ENCODE peak calls at places on chromosomes 13 and 19, in five cellular contexts. H, N, E, F and G are unnamed samples.

GRCh38 chr13:73274147-73274546 is 215.3 kb downstream of the KLF5 start:
- DNase-seq in H (no peak), N (no peak), E (no peak), F (no peak), G (no peak)

GRCh38 chr13:81800433-81800832 is 1459.5 kb upstream of the SPRY2 start:
- DNase-seq in H (no peak), N (no peak), E (no peak), F (no peak), G (no peak)

GRCh38 chr19:56252699-56253422 is 19.7 kb upstream of the EDDM13 start:
- DNase-seq in H (peak), N (peak), E (peak), F (peak), G (peak)

GRCh38 chr13:38045278-38046048 is 175.9 kb upstream of the TRPC4 start:
- DNase-seq in H (peak), N (no peak), E (peak), F (peak), G (no peak)

GRCh38 chr13:30486230-30487074 is 20.7 kb upstream of the HMGB1 start:
- DNase-seq in H (no peak), N (no peak), E (no peak), F (peak), G (peak)

GRCh38 chr19:45391346-45391745 is 13.5 kb downstream of the PPP1R13L start:
- DNase-seq in H (no peak), N (no peak), E (no peak), F (no peak), G (no peak)

GRCh38 chr13:75558130-75558840 is 8.7 kb downstream of the UCHL3 start:
- DNase-seq in H (no peak), N (no peak), E (no peak), F (no peak), G (no peak)

GRCh38 chr13:113495494-113496251 is 5.2 kb upstream of the DCUN1D2 start:
- DNase-seq in H (peak), N (no peak), E (no peak), F (no peak), G (no peak)

GRCh38 chr13:44932850-44933251 is 56.4 kb downstream of the NUFIP1 start:
- DNase-seq in H (no peak), N (no peak), E (peak), F (peak), G (no peak)

GRCh38 chr13:44141213-44141724 is 232.4 kb upstream of the SERP2 start:
- DNase-seq in H (peak), N (no peak), E (no peak), F (peak), G (no peak)

GRCh38 chr13:73981595-73981994 is 152.6 kb downstream of the KLF12 start:
- DNase-seq in H (no peak), N (no peak), E (no peak), F (no peak), G (no peak)

GRCh38 chr13:110676511-110677204 is 29.3 kb downstream of the CARS2 start:
- DNase-seq in H (no peak), N (no peak), E (no peak), F (no peak), G (no peak)

GRCh38 chr19:46162731-46163130 is 14.7 kb downstream of the IGFL2 start:
- DNase-seq in H (no peak), N (no peak), E (no peak), F (no peak), G (no peak)

GRCh38 chr13:79987761-79988160 is 353.2 kb downstream of the SPRY2 start:
- DNase-seq in H (no peak), N (no peak), E (no peak), F (no peak), G (no peak)

GRCh38 chr13:40386586-40386985 is 279.9 kb downstream of the FOXO1 start:
- DNase-seq in H (no peak), N (no peak), E (no peak), F (no peak), G (no peak)

GRCh38 chr13:73142091-73142490 is 83.3 kb downstream of the KLF5 start:
- DNase-seq in H (peak), N (no peak), E (no peak), F (no peak), G (no peak)

GRCh38 chr19:44684892-44685847 is 13.8 kb upstream of the CEACAM16 start:
- DNase-seq in H (no peak), N (peak), E (peak), F (peak), G (no peak)

GRCh38 chr19:32061304-32061703 is 284.1 kb upstream of the ZNF507 start:
- DNase-seq in H (no peak), N (no peak), E (no peak), F (peak), G (no peak)

GRCh38 chr19:1116726-1117581 is 13.2 kb downstream of the GPX4 start:
- DNase-seq in H (no peak), N (no peak), E (no peak), F (no peak), G (no peak)

GRCh38 chr13:49690133-49690989 is 925 bp downstream of the EBPL start:
- DNase-seq in H (no peak), N (peak), E (peak), F (no peak), G (no peak)

GRCh38 chr13:73465629-73465974 is 406.8 kb downstream of the KLF5 start:
- DNase-seq in H (no peak), N (no peak), E (peak), F (peak), G (no peak)

GRCh38 chr19:4684312-4685095 is 14.4 kb upstream of the MYDGF start:
- DNase-seq in H (no peak), N (no peak), E (no peak), F (no peak), G (no peak)

GRCh38 chr13:52406629-52407028 is 657 bp upstream of the THSD1 start:
- DNase-seq in H (no peak), N (no peak), E (no peak), F (no peak), G (no peak)

GRCh38 chr19:53511933-53512374 is 26.0 kb upstream of the ZNF331 start:
- DNase-seq in H (peak), N (peak), E (peak), F (peak), G (peak)

GRCh38 chr13:23372264-23372905 is 61.1 kb downstream of the SACS start:
- DNase-seq in H (no peak), N (no peak), E (peak), F (no peak), G (no peak)

GRCh38 chr13:84570831-84571230 is 688.6 kb upstream of the SLITRK1 start:
- DNase-seq in H (no peak), N (peak), E (no peak), F (no peak), G (no peak)

GRCh38 chr19:46924874-46925547 is 64.2 kb downstream of the ARHGAP35 start:
- DNase-seq in H (no peak), N (no peak), E (no peak), F (peak), G (no peak)

GRCh38 chr13:28492527-28493367 is 2.2 kb downstream of the FLT1 start:
- DNase-seq in H (peak), N (no peak), E (no peak), F (no peak), G (no peak)

GRCh38 chr19:13619203-13619632 is 112.9 kb upstream of the CACNA1A start:
- DNase-seq in H (no peak), N (no peak), E (peak), F (no peak), G (no peak)

GRCh38 chr19:3710265-3710812 is 2.2 kb downstream of the TJP3 start:
- DNase-seq in H (peak), N (no peak), E (peak), F (peak), G (no peak)

GRCh38 chr13:41995946-41996345 is 35.0 kb upstream of the VWA8 start:
- DNase-seq in H (no peak), N (no peak), E (peak), F (no peak), G (no peak)

GRCh38 chr19:16435238-16435911 is 36.4 kb downstream of the EPS15L1 start:
- DNase-seq in H (peak), N (peak), E (peak), F (no peak), G (no peak)

GRCh38 chr13:34412817-34413365 is 529.2 kb upstream of the NBEA start:
- DNase-seq in H (no peak), N (no peak), E (peak), F (no peak), G (no peak)

DNA sequence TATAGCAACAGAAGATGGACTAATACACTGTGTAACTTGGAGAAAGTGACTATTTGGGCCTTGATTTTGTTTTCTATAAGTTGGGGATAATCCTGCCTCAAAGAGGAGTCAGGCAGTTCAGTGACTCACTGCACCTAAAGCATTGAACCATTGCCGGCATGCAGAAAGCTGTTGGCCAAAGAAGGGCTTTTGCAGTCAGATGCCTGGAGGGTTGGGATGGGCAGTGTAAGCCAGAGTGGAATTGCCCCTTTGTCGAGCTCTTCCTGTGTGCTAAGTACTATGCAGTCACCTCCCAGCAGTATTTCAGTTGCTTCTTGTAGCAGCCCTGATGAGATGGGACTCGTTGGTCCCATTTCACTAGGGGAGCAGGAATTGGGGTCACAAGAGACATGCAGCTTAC is 11.1 kb downstream of the ZNF473 start:
- DNase-seq in H (no peak), N (no peak), E (no peak), F (peak), G (no peak)
- TF ChIP-seq CTCF in H (no peak), N (no peak), E (no peak), F (no peak), G (no peak)

GRCh38 chr19:55212447-55212846 is 3.1 kb upstream of the PTPRH start:
- DNase-seq in H (no peak), N (no peak), E (no peak), F (peak), G (no peak)
- TF ChIP-seq CTCF in H (peak), N (no peak), E (peak), F (no peak), G (peak)

GRCh38 chr19:18425515-18426415 is 6.6 kb downstream of the SSBP4 start:
- DNase-seq in H (no peak), N (no peak), E (peak), F (no peak), G (no peak)
- TF ChIP-seq CTCF in H (no peak), N (peak), E (peak), F (peak), G (no peak)

DNA sequence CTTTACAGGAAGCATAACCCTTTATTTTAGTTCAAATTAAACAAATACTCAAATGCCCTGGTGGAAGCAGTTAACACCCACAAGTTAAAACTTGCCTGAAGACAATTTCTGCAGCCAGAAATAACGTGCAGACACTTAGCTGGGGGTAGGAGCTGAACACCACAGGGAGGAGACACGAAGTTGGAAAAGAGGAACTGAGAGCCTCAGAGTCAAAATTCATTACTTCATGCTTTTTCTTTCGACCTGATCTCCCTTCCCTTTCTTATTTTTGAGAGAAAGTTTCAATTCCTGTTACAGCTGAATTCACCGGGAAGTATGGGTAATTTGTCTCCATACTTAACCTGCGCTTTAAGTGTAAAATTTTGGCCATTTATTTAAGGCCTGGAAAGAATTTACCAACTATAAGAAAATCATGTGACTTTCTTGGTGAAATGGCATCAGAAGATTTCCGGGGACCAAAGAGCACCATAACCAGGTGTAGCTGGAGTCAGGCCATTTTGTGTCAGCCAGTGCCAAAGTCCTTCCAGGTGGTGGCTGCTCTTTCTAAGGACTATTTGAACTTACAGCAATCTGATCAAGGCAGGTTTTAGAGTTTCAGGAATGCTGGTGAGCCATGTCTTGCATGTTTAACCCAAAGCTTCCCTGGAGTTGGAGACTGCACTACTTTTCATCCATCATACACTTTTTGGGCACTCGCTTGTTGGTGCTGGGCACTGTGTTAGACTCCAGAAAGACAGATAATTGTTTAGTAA is 46.5 kb upstream of the RCBTB2 start:
- DNase-seq in H (no peak), N (no peak), E (no peak), F (peak), G (no peak)
- TF ChIP-seq CTCF in H (no peak), N (no peak), E (no peak), F (no peak), G (no peak)

DNA sequence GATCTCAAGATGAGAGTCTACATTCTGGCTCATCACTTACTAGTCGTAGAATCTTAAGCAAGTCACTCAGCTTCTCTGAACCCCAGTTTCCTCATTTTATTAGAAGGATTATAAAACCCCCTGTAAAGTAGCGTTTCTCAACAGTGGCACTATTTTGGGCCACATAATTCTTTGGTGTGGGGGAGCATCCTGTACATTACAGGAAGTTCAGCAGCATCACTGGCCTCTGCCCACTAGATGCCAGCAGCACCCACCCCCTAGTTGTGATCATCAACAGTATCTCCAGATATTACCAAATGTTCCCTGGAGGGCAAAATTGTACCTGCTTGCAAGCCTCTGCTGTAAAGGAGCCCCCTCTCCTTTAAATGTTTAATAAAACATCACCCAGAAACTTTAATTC is 22.6 kb downstream of the STARD13 start:
- DNase-seq in H (no peak), N (no peak), E (no peak), F (no peak), G (no peak)
- TF ChIP-seq CTCF in H (peak), N (no peak), E (peak), F (no peak), G (no peak)

GRCh38 chr19:40533508-40533907 is 43.2 kb upstream of the SHKBP1 start:
- DNase-seq in H (no peak), N (no peak), E (no peak), F (no peak), G (no peak)
- TF ChIP-seq CTCF in H (peak), N (peak), E (peak), F (no peak), G (no peak)

GRCh38 chr19:51668167-51668566 is 21.5 kb upstream of the SIGLEC14 start:
- DNase-seq in H (no peak), N (no peak), E (no peak), F (no peak), G (no peak)

GRCh38 chr19:51663650-51664049 is 17.0 kb upstream of the SIGLEC14 start:
- DNase-seq in H (no peak), N (no peak), E (no peak), F (no peak), G (no peak)

GRCh38 chr19:51664131-51664530 is 17.5 kb upstream of the SIGLEC14 start:
- DNase-seq in H (no peak), N (no peak), E (no peak), F (no peak), G (no peak)

GRCh38 chr19:51660975-51661600 is 14.5 kb upstream of the SIGLEC14 start:
- DNase-seq in H (peak), N (peak), E (peak), F (peak), G (peak)

DNA sequence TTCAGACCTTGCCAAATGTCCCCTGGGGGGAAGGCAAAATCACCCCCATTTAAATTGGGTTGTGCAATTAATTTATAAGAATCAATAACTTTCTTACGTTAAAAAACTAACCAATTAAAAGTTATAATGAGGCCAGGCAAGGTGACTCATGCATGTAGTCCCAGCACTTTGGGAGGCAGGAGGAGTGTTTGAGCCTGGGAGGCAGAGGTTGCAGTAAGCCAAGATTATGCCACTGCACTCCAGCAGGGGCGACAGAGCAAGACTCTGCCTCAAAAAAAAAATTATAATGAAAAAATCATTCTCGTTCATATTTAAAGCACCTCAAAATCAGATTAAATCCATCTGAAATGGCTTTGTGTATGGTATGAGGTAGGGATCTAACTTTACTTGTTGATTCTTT is 18.4 kb upstream of the SIGLEC14 start:
- DNase-seq in H (no peak), N (no peak), E (peak), F (no peak), G (no peak)
- TF ChIP-seq CTCF in H (peak), N (peak), E (peak), F (peak), G (no peak)